ENCODE peak calls at places on chromosome 17, in eight cellular contexts. S is colonic mucosa; M is effector memory CD4-positive, alpha-beta T cell; X is body of pancreas; G is A549; D is HCT116; I is neural progenitor cell; B is esophagus muscularis mucosa. F is an unnamed sample. For H3K4me1, the result is how much of the 10 kb centered on the place peaks cover.

GRCh38 chr17:12342161-12342560 is 321.5 kb downstream of the MAP2K4 start:
- DNase-seq in S (no peak), M (no peak), X (no peak), G (no peak), D (no peak), I (no peak), B (no peak), F (no peak)

GRCh38 chr17:17151962-17152361 is 54.2 kb downstream of the PLD6 start:
- DNase-seq in S (peak), M (no peak), X (peak), G (peak), D (no peak), I (no peak), B (peak), F (peak)

GRCh38 chr17:11351479-11351878 is 110.5 kb downstream of the SHISA6 start:
- DNase-seq in S (no peak), M (no peak), X (no peak), G (no peak), D (no peak), I (no peak), B (peak), F (no peak)

GRCh38 chr17:36504156-36504545 is 17.7 kb downstream of the ZNHIT3 start:
- DNase-seq in S (no peak), M (no peak), X (no peak), G (no peak), D (no peak), I (no peak), B (no peak), F (no peak)

GRCh38 chr17:64296246-64296645 is 33.2 kb upstream of the TEX2 start:
- DNase-seq in S (no peak), M (no peak), X (no peak), G (no peak), D (no peak), I (no peak), B (no peak), F (no peak)

GRCh38 chr17:17104494-17104893 is 62.2 kb downstream of the MPRIP start:
- DNase-seq in S (no peak), M (no peak), X (peak), G (no peak), D (no peak), I (no peak), B (no peak), F (no peak)

GRCh38 chr17:82287849-82288601 is 14.5 kb upstream of the CSNK1D start:
- DNase-seq in S (peak), M (no peak), X (peak), G (peak), D (peak), I (no peak), B (peak), F (peak)

GRCh38 chr17:53227514-53227913 is 595.2 kb upstream of the KIF2B start:
- DNase-seq in S (no peak), M (no peak), X (no peak), G (no peak), D (no peak), I (no peak), B (no peak), F (no peak)

GRCh38 chr17:79192503-79193500 is 118.2 kb downstream of the ENGASE start:
- DNase-seq in S (no peak), M (no peak), X (peak), G (no peak), D (no peak), I (peak), B (no peak), F (peak)

GRCh38 chr17:33594000-33594399 is 300.9 kb upstream of the ASIC2 start:
- DNase-seq in S (no peak), M (no peak), X (no peak), G (no peak), D (no peak), I (no peak), B (no peak), F (no peak)

GRCh38 chr17:50630524-50631194 is 4.0 kb upstream of the ABCC3 start:
- DNase-seq in S (peak), M (peak), X (peak), G (peak), D (peak), I (peak), B (no peak), F (peak)

GRCh38 chr17:63434951-63435571 is 11.0 kb downstream of the CYB561 start:
- DNase-seq in S (peak), M (peak), X (peak), G (peak), D (peak), I (no peak), B (no peak), F (no peak)

GRCh38 chr17:16585796-16586195 is 16.8 kb upstream of the ZNF287 start:
- DNase-seq in S (peak), M (no peak), X (no peak), G (no peak), D (no peak), I (no peak), B (no peak), F (no peak)

GRCh38 chr17:41642252-41643156 is 18.1 kb upstream of the KRT17 start:
- DNase-seq in S (no peak), M (no peak), X (no peak), G (no peak), D (no peak), I (no peak), B (no peak), F (no peak)

GRCh38 chr17:42290577-42290976 is 2.3 kb downstream of the STAT5A start:
- DNase-seq in S (no peak), M (no peak), X (no peak), G (no peak), D (no peak), I (no peak), B (no peak), F (no peak)

GRCh38 chr17:1495265-1495664 is 2.8 kb upstream of the MYO1C start:
- DNase-seq in S (no peak), M (no peak), X (no peak), G (no peak), D (no peak), I (no peak), B (no peak), F (no peak)

GRCh38 chr17:16507918-16508533 is 16.0 kb upstream of the LRRC75A start:
- DNase-seq in S (peak), M (no peak), X (no peak), G (no peak), D (no peak), I (no peak), B (no peak), F (no peak)

GRCh38 chr17:33200587-33200986 is 92.5 kb downstream of the ASIC2 start:
- DNase-seq in S (no peak), M (no peak), X (no peak), G (peak), D (no peak), I (no peak), B (no peak), F (no peak)

GRCh38 chr17:50928662-50929061 is 62.5 kb upstream of the TOB1 start:
- DNase-seq in S (no peak), M (no peak), X (no peak), G (no peak), D (no peak), I (no peak), B (no peak), F (no peak)

GRCh38 chr17:64281962-64282752 is 19.1 kb upstream of the TEX2 start:
- DNase-seq in S (peak), M (no peak), X (peak), G (peak), D (peak), I (peak), B (no peak), F (peak)

GRCh38 chr17:66522591-66523272 is 220.3 kb downstream of the PRKCA start:
- DNase-seq in S (no peak), M (no peak), X (no peak), G (no peak), D (no peak), I (no peak), B (no peak), F (no peak)

GRCh38 chr17:82317394-82318168 is at the start of gene CD7:
- DNase-seq in S (no peak), M (peak), X (no peak), G (no peak), D (no peak), I (no peak), B (no peak), F (no peak)

GRCh38 chr17:22692066-22692800 is 999.9 kb downstream of the KCNJ18 start:
- DNase-seq in S (no peak), M (no peak), X (no peak), G (no peak), D (no peak), I (no peak), B (peak), F (no peak)

GRCh38 chr17:80479246-80479566 is 2.8 kb upstream of the NPTX1 start:
- DNase-seq in S (no peak), M (no peak), X (no peak), G (no peak), D (no peak), I (no peak), B (no peak), F (no peak)

GRCh38 chr17:66467766-66468165 is 165.4 kb downstream of the PRKCA start:
- DNase-seq in S (no peak), M (no peak), X (no peak), G (no peak), D (no peak), I (no peak), B (no peak), F (no peak)

GRCh38 chr17:72515291-72516065 is 394.7 kb downstream of the SOX9 start:
- DNase-seq in S (no peak), M (no peak), X (peak), G (no peak), D (no peak), I (peak), B (no peak), F (no peak)

GRCh38 chr17:9011001-9011400 is 10.3 kb upstream of the NTN1 start:
- DNase-seq in S (no peak), M (no peak), X (no peak), G (no peak), D (no peak), I (no peak), B (no peak), F (no peak)

GRCh38 chr17:73308017-73308823 is 3.6 kb downstream of the CDC42EP4 start:
- DNase-seq in S (peak), M (no peak), X (peak), G (peak), D (peak), I (no peak), B (no peak), F (peak)

GRCh38 chr17:80889231-80889896 is 102.3 kb upstream of the CHMP6 start:
- DNase-seq in S (no peak), M (no peak), X (no peak), G (no peak), D (no peak), I (no peak), B (no peak), F (no peak)

GRCh38 chr17:55405600-55405999 is 16.0 kb downstream of the MMD start:
- DNase-seq in S (no peak), M (no peak), X (no peak), G (no peak), D (no peak), I (no peak), B (no peak), F (no peak)

GRCh38 chr17:42002792-42003301 is 14.4 kb downstream of the DNAJC7 start:
- DNase-seq in S (no peak), M (no peak), X (no peak), G (peak), D (no peak), I (no peak), B (no peak), F (no peak)

GRCh38 chr17:8401107-8401506 is 3.5 kb upstream of the RNF222 start:
- DNase-seq in S (no peak), M (no peak), X (no peak), G (no peak), D (no peak), I (no peak), B (no peak), F (no peak)

GRCh38 chr17:1029196-1029911 is 32.4 kb downstream of the TIMM22 start:
- DNase-seq in S (no peak), M (no peak), X (peak), G (no peak), D (no peak), I (no peak), B (no peak), F (peak)

GRCh38 chr17:79809530-79810137 is 12.8 kb upstream of the CBX8 start:
- DNase-seq in S (peak), M (no peak), X (peak), G (no peak), D (no peak), I (peak), B (no peak), F (no peak)

GRCh38 chr17:17264430-17264829 is 16.6 kb downstream of the COPS3 start:
- DNase-seq in S (no peak), M (no peak), X (no peak), G (no peak), D (no peak), I (no peak), B (no peak), F (no peak)

GRCh38 chr17:56809106-56809819 is 24.5 kb downstream of the C17orf67 start:
- DNase-seq in S (no peak), M (no peak), X (no peak), G (no peak), D (no peak), I (no peak), B (no peak), F (no peak)

GRCh38 chr17:82406131-82406671 is 11.9 kb upstream of the HEXD start:
- DNase-seq in S (no peak), M (no peak), X (no peak), G (no peak), D (no peak), I (no peak), B (no peak), F (no peak)

DNA sequence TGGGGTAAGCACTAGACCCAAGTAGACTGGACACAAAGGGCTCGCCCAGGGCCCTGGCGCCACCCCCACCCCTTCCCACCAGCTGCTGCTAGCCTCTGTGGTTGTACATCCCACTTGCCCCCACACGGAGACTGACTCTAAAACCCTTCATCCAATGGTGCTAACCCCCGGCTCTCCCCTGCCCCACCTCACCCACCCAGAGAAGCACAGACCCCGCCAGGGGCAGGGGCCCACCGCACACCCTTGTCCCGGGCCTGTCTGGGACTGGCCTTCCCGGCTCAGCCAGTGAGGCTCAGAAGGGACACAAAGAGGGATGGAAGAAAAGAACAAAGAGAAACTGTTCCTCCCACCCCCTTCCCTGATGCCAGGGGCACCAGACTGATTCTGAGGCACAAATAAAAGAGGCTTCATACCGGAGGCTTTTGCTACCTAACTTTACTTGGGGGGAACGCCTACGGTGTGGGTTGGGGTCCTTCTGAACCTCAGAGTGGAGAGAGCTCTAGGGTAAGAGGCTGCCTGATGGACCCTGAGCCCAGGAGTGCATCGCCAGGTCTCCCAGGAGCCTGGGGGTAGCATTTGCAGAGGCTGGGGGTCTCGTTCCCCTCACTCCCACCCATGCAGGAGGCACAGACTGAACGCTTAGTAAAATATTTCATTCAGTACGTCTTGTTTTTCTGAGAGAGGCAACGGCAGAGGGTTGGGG is 8.2 kb downstream of the CORO6 start:
- DNase-seq in S (no peak), M (no peak), X (no peak), G (no peak), D (no peak), I (peak), B (no peak), F (no peak)
- H3K4me1 ChIP-seq in S (under half), M (half or more), X (half or more), G (under half), D (under half), I (under half), B (half or more), F (under half)

GRCh38 chr17:21169496-21169895 is 42.7 kb downstream of the DHRS7B start:
- DNase-seq in S (no peak), M (no peak), X (no peak), G (no peak), D (no peak), I (no peak), B (no peak), F (no peak)
- H3K4me1 ChIP-seq in S (under half), M (under half), X (under half), G (under half), D (under half), I (under half), B (under half), F (under half)

GRCh38 chr17:58338907-58339774 is 10.5 kb upstream of the TSPOAP1 start:
- DNase-seq in S (peak), M (no peak), X (no peak), G (no peak), D (no peak), I (peak), B (no peak), F (no peak)
- H3K4me1 ChIP-seq in S (under half), M (half or more), X (under half), G (under half), D (under half), I (under half), B (under half), F (under half)

GRCh38 chr17:49551221-49552069 is 24.2 kb upstream of the NXPH3 start:
- DNase-seq in S (no peak), M (no peak), X (no peak), G (no peak), D (no peak), I (no peak), B (no peak), F (no peak)
- H3K4me1 ChIP-seq in S (under half), M (under half), X (under half), G (under half), D (under half), I (under half), B (under half), F (under half)

DNA sequence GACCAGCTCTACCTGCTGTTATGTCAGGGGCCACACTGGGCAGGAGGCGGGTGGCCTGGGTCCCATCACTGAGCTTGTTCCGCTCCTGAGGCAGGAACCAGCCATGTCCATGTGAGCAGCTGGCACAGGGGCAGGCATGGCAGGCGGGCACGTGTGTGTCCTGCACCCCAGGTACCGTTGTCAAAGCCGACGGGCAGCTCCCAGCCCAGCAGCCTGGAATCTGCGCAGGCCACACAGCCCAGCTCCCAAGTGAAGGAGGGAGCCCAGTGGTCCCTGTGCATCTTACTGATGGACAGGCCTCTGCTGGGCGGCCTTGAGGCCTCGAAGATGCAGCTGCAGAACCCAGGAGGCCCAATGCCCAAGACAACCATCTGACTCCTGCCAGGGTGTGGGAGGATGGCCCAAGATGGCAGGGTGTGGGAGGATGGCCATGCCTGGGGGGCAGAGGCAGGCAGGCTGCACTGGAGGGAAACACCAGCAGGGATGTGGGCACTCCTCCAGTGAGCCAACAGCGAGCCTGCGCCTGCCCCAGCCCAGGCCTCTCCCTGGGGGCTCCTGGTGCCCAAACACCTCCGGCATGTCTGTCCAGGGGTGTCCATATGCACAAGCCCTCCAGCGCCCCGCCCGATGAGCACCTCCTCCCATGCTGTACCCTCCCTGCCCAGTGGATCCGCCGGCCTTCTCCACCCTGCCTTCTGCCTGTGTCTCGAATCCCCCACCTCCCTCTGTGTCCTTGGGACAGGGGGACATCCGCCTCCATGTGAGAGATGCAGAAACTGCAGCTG is 12.8 kb downstream of the FAM83G start:
- DNase-seq in S (no peak), M (no peak), X (no peak), G (no peak), D (no peak), I (no peak), B (no peak), F (no peak)
- H3K4me1 ChIP-seq in S (under half), M (under half), X (under half), G (under half), D (under half), I (under half), B (under half), F (under half)

GRCh38 chr17:78128616-78129384 is at the start of gene TMC6:
- DNase-seq in S (peak), M (peak), X (peak), G (peak), D (peak), I (peak), B (no peak), F (peak)

GRCh38 chr17:78131172-78132085 is 858 bp downstream of the TMC8 start:
- DNase-seq in S (no peak), M (peak), X (no peak), G (no peak), D (no peak), I (peak), B (no peak), F (no peak)

GRCh38 chr17:78129385-78130079 is 977 bp upstream of the TMC6 start:
- DNase-seq in S (no peak), M (peak), X (no peak), G (no peak), D (no peak), I (no peak), B (no peak), F (no peak)

GRCh38 chr17:78130439-78131101 is at the start of gene TMC8:
- DNase-seq in S (no peak), M (peak), X (no peak), G (no peak), D (no peak), I (no peak), B (no peak), F (no peak)

DNA sequence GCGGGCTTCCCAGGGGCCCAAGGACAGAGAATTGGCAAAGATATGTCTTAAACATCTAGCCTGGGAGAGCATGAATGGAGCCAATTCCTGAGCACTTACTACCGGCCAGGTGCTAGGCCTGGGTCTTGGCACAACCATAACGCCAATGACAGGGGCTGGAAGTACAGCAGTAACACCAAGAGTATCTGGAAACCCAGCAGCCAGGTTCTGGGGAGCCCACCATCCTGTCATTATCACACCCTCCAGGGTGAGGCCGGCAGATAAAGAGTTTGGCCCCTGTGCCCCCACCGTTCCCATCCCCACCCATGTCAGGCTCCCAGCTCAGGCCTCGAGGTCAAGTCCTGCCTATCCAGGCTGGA is 512 bp upstream of the TMC8 start:
- DNase-seq in S (no peak), M (no peak), X (no peak), G (no peak), D (no peak), I (no peak), B (no peak), F (no peak)
- H3K4me1 ChIP-seq in S (under half), M (half or more), X (under half), G (under half), D (under half), I (under half), B (half or more), F (under half)

F was measured in ovary.